ENCODE peak calls at places on chromosomes 2 and 18, in eight cellular contexts. R is AG10803, I is GM12865, N is omental fat pad, G is Calu3, O is fibroblast of lung, C is H9, A is nephron progenitor cell. P is an unnamed sample.

GRCh38 chr2:161307676-161308075 is 549 bp upstream of the PSMD14 start:
- DNase-seq in R (no peak), I (no peak), N (no peak), G (no peak), O (no peak), C (no peak), A (no peak), P (no peak)

GRCh38 chr2:235105821-235106359 is 154.1 kb downstream of the SH3BP4 start:
- DNase-seq in R (no peak), I (no peak), N (no peak), G (no peak), O (peak; percentile 83), C (no peak), A (no peak), P (peak; percentile 32)

GRCh38 chr2:25379535-25379934 is 37.8 kb upstream of the DNMT3A start:
- DNase-seq in R (no peak), I (no peak), N (no peak), G (no peak), O (no peak), C (no peak), A (no peak), P (no peak)

GRCh38 chr18:12520442-12520992 is 112.8 kb downstream of the PRELID3A start:
- DNase-seq in R (peak; percentile 52), I (peak; percentile 41), N (no peak), G (no peak), O (peak; percentile 27), C (no peak), A (peak; percentile 5), P (peak; percentile 34)

GRCh38 chr2:150789376-150789905 is 302.0 kb upstream of the RND3 start:
- DNase-seq in R (no peak), I (no peak), N (no peak), G (no peak), O (no peak), C (no peak), A (no peak), P (no peak)

GRCh38 chr2:168278424-168278888 is 31.1 kb upstream of the STK39 start:
- DNase-seq in R (peak; percentile 51), I (no peak), N (no peak), G (peak; percentile 76), O (peak; percentile 86), C (no peak), A (no peak), P (peak; percentile 59)

GRCh38 chr2:109529532-109530449 is 84.0 kb downstream of the SEPTIN10 start:
- DNase-seq in R (peak; percentile 29), I (no peak), N (no peak), G (no peak), O (no peak), C (peak; percentile 19), A (no peak), P (no peak)

GRCh38 chr2:71807969-71808451 is 339.7 kb downstream of the CYP26B1 start:
- DNase-seq in R (peak; percentile 64), I (no peak), N (no peak), G (no peak), O (no peak), C (peak; percentile 10), A (no peak), P (no peak)

DNA sequence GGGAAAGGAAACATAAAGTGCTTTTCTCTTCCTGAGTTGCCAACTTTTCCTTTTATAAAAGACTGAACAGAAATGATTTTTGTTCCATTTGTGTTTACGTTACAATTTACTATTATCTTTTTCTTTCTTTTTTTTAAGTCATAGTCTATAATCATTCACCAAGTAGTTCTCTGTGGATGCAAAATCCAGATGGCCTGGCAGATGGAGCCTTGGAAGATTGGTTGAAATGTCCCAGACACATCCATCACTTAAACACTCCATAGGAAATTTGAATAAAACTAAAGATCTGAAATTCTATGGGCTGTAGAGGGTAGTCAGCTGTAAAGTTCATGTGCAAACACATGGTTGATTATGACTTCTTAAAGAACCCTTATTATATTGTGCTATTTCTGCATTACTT is 164.8 kb upstream of the DOCK10 start:
- DNase-seq in R (no peak), I (no peak), N (no peak), G (no peak), O (no peak), C (no peak), A (no peak), P (no peak)
- TF ChIP-seq CTCF in R (no peak), I (no peak), N (no peak), G (no peak), O (no peak), C (no peak), A (no peak), P (no peak)

GRCh38 chr2:12203528-12203927 is 457.1 kb downstream of the LPIN1 start:
- DNase-seq in R (no peak), I (no peak), N (no peak), G (no peak), O (no peak), C (no peak), A (no peak), P (no peak)

GRCh38 chr2:12205086-12205485 is 458.7 kb downstream of the LPIN1 start:
- DNase-seq in R (no peak), I (no peak), N (no peak), G (no peak), O (no peak), C (no peak), A (no peak), P (no peak)

GRCh38 chr2:12201369-12201768 is 454.9 kb downstream of the LPIN1 start:
- DNase-seq in R (no peak), I (no peak), N (no peak), G (no peak), O (no peak), C (no peak), A (no peak), P (no peak)

GRCh38 chr2:12202301-12202700 is 455.9 kb downstream of the LPIN1 start:
- DNase-seq in R (peak; percentile 48), I (no peak), N (no peak), G (no peak), O (peak; percentile 55), C (no peak), A (no peak), P (peak; percentile 91)

GRCh38 chr2:12202702-12203101 is 456.3 kb downstream of the LPIN1 start:
- DNase-seq in R (peak; percentile 35), I (no peak), N (no peak), G (no peak), O (peak; percentile 9), C (no peak), A (no peak), P (peak; percentile 78)
- TF ChIP-seq CTCF in R (no peak), I (no peak), N (no peak), G (no peak), O (no peak), C (no peak), A (no peak), P (peak; percentile 50)

GRCh38 chr2:44218771-44219170 is 50.1 kb downstream of the PPM1B start:
- DNase-seq in R (no peak), I (no peak), N (no peak), G (no peak), O (no peak), C (no peak), A (no peak), P (no peak)
- TF ChIP-seq CTCF in R (no peak), I (no peak), N (no peak), G (no peak), O (no peak), C (no peak), A (no peak), P (no peak)

DNA sequence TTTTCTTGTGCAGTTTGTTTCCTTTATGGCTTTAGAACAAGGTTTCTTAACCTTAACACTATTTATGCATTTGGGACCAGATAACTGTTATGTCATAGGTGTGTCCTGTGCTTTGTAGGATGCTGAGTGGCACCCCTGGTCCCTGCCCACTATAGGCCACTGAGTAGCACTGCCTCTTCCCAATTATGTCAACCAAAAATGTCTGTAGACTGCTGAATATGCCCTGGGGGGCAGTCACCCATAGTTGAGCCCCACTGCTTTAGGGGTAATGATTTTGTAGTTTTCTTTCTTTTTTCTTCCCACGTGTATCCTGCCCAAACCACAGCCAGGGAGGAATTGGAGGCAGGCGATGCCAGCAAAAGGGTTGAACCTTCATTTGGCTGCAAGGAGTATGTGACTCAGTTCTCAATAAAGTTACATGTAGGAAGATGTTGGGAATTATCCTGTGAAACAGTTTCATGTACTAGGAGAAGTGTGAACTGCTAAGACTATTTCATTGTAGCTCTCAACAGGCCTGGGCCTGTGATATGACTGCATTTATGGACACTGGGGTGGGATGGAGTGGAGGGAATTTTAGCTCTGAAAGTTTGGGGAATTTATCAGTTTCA is 65.7 kb downstream of the FMNL2 start:
- DNase-seq in R (peak; percentile 31), I (no peak), N (no peak), G (no peak), O (peak; percentile 40), C (no peak), A (no peak), P (no peak)
- TF ChIP-seq CTCF in R (no peak), I (no peak), N (no peak), G (no peak), O (no peak), C (no peak), A (no peak), P (no peak)